ENCODE peak calls at places on chromosomes 7 and 10, in four cellular contexts. C is SK-N-SH, Z is HepG2, L is K562. T is an unnamed sample.

GRCh38 chr10:104255244-104255981 is 721 bp downstream of the GSTO1 start:
- DNase-seq in C (peak), Z (peak), L (peak), T (no peak)

GRCh38 chr10:15541376-15541775 is 170.3 kb upstream of the FAM171A1 start:
- DNase-seq in C (no peak), Z (no peak), L (no peak), T (no peak)

GRCh38 chr7:18429547-18429946 is 66.0 kb upstream of the HDAC9 start:
- DNase-seq in C (no peak), Z (no peak), L (no peak), T (no peak)

GRCh38 chr7:143435266-143435665 is 8.0 kb upstream of the TAS2R60 start:
- DNase-seq in C (no peak), Z (no peak), L (no peak), T (no peak)

GRCh38 chr7:131738066-131738465 is 181.6 kb upstream of the PODXL start:
- DNase-seq in C (no peak), Z (no peak), L (no peak), T (peak)

GRCh38 chr7:25359471-25360059 is 131.3 kb upstream of the NPVF start:
- DNase-seq in C (peak), Z (no peak), L (no peak), T (no peak)

GRCh38 chr7:116876664-116877442 is 14.5 kb downstream of the CAPZA2 start:
- DNase-seq in C (peak), Z (no peak), L (peak), T (no peak)

GRCh38 chr7:25615603-25616002 is 387.3 kb upstream of the NPVF start:
- DNase-seq in C (no peak), Z (no peak), L (no peak), T (no peak)

GRCh38 chr10:20372748-20373147 is 524.4 kb downstream of the NEBL start:
- DNase-seq in C (no peak), Z (no peak), L (no peak), T (no peak)

GRCh38 chr10:97062484-97062883 is 123.3 kb downstream of the SLIT1 start:
- DNase-seq in C (no peak), Z (no peak), L (no peak), T (no peak)

GRCh38 chr7:135748770-135749169 is at the start of gene FAM180A:
- DNase-seq in C (no peak), Z (no peak), L (no peak), T (no peak)

GRCh38 chr7:92295391-92295790 is 49.6 kb downstream of the ANKIB1 start:
- DNase-seq in C (no peak), Z (no peak), L (no peak), T (no peak)

GRCh38 chr7:155305251-155305904 is 7.7 kb downstream of the INSIG1 start:
- DNase-seq in C (no peak), Z (no peak), L (no peak), T (no peak)

GRCh38 chr10:110783509-110784103 is 88.1 kb upstream of the PDCD4 start:
- DNase-seq in C (no peak), Z (no peak), L (no peak), T (no peak)

GRCh38 chr7:114530074-114530611 is 115.5 kb downstream of the FOXP2 start:
- DNase-seq in C (no peak), Z (no peak), L (no peak), T (no peak)

GRCh38 chr7:19957664-19958063 is 184.2 kb upstream of the TMEM196 start:
- DNase-seq in C (no peak), Z (no peak), L (no peak), T (no peak)

GRCh38 chr10:99556225-99556523 is 23.4 kb downstream of the NKX2-3 start:
- DNase-seq in C (no peak), Z (no peak), L (no peak), T (no peak)

GRCh38 chr10:11689945-11690736 is 52.0 kb upstream of the ECHDC3 start:
- DNase-seq in C (no peak), Z (no peak), L (no peak), T (no peak)

GRCh38 chr10:82497451-82497850 is 622.5 kb downstream of the NRG3 start:
- DNase-seq in C (no peak), Z (no peak), L (no peak), T (no peak)

GRCh38 chr10:11237571-11237970 is 219.9 kb downstream of the CELF2 start:
- DNase-seq in C (no peak), Z (no peak), L (no peak), T (no peak)

GRCh38 chr7:99380823-99381663 is 6.5 kb downstream of the ARPC1B start:
- DNase-seq in C (peak), Z (peak), L (no peak), T (no peak)

GRCh38 chr7:129438839-129439640 is 4.8 kb downstream of the STRIP2 start:
- DNase-seq in C (no peak), Z (peak), L (peak), T (no peak)

GRCh38 chr10:102752934-102753664 is 9.4 kb downstream of the WBP1L start:
- DNase-seq in C (peak), Z (peak), L (peak), T (no peak)

GRCh38 chr10:62057872-62058271 is 156.4 kb downstream of the ARID5B start:
- DNase-seq in C (no peak), Z (no peak), L (no peak), T (no peak)

GRCh38 chr10:92629945-92630344 is 37.0 kb downstream of the KIF11 start:
- DNase-seq in C (no peak), Z (no peak), L (no peak), T (no peak)

DNA sequence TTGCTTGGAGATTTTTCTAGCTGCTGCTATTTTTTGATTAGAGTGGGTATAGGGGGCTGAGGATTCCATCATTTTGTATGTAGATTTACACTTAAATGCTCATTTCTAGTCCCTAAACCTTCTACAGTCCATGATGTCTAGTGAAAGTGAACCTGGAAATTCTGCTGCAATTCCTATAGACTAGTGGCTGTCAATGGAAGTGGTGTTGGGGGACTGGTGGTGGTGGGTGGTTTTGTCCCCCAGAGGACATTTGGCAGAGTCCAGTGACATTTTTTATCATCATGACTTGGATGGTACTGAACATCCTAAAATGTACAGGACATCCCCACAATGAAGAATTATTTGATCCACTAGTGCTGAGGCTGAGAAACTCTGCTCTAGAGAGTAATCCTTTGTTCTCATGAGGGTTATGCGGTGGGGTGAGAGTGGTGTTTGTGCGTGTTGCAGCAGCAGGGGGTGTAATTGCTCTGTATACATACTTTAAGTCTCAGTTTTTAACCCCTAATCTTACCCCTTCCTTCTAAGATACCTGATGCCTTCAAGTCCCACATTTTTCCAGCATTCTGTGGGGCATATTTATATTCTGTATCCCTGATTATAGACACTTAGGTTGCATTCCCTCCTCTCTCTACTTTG is 35.0 kb downstream of the KIF11 start:
- DNase-seq in C (peak), Z (no peak), L (no peak), T (no peak)
- TF ChIP-seq FOXJ3 in C (no peak), Z (no peak), L (no peak), T (no peak)

GRCh38 chr7:16583834-16584233 is 57.2 kb downstream of the LRRC72 start:
- DNase-seq in C (no peak), Z (no peak), L (no peak), T (no peak)

DNA sequence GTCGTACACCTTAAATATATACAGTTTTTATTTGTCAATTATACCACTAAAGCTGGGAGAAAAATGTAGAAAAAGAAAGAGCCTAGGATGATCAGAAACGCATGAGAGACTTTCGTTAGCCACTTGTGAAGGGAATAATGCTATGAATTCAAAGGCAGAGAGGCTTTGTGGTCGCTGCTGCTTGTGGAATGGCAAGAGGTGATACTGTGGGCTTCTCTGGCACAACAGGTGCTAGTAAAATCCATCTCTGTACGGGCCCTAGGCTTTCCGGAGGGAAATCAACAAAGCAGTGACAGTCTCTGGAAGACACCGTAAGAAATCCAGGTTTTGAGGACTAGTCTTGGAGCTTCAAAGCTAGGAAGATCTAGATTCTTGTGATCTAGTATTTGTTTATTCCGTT is 52.6 kb downstream of the LRRC72 start:
- DNase-seq in C (no peak), Z (no peak), L (no peak), T (no peak)
- TF ChIP-seq FOXJ3 in C (no peak), Z (no peak), L (no peak), T (no peak)

GRCh38 chr7:121807078-121807477 is 65.9 kb upstream of the PTPRZ1 start:
- DNase-seq in C (no peak), Z (no peak), L (no peak), T (no peak)

GRCh38 chr7:121810831-121811494 is 62.0 kb upstream of the PTPRZ1 start:
- DNase-seq in C (no peak), Z (no peak), L (no peak), T (no peak)
- TF ChIP-seq FOXJ3 in C (no peak), Z (no peak), L (no peak), T (no peak)

GRCh38 chr7:66460921-66461361 is 167.7 kb upstream of the KCTD7 start:
- DNase-seq in C (no peak), Z (no peak), L (peak), T (no peak)
- TF ChIP-seq FOXJ3 in C (no peak), Z (no peak), L (no peak), T (no peak)

GRCh38 chr10:95517536-95518454 is 43.4 kb downstream of the SORBS1 start:
- DNase-seq in C (no peak), Z (peak), L (peak), T (no peak)
- TF ChIP-seq FOXJ3 in C (no peak), Z (no peak), L (no peak), T (no peak)

GRCh38 chr10:16612148-16612742 is 90.6 kb upstream of the C1QL3 start:
- DNase-seq in C (no peak), Z (peak), L (peak), T (peak)

GRCh38 chr10:16606421-16606820 is 84.7 kb upstream of the C1QL3 start:
- DNase-seq in C (no peak), Z (no peak), L (no peak), T (no peak)

GRCh38 chr10:16606923-16607322 is 85.2 kb upstream of the C1QL3 start:
- DNase-seq in C (no peak), Z (no peak), L (peak), T (no peak)

GRCh38 chr10:16611037-16611436 is 89.4 kb upstream of the C1QL3 start:
- DNase-seq in C (no peak), Z (no peak), L (no peak), T (no peak)

GRCh38 chr10:16609195-16609594 is 87.5 kb upstream of the C1QL3 start:
- DNase-seq in C (no peak), Z (no peak), L (no peak), T (no peak)
- TF ChIP-seq FOXJ3 in C (no peak), Z (no peak), L (no peak), T (no peak)

T was measured in WTC11.